ENCODE peak calls at places on chromosomes 13 and 19, in six cellular contexts. T, V, A, W, P and H are unnamed samples.

GRCh38 chr13:41018583-41018909 is 570 bp downstream of the ELF1 start:
- DNase-seq in T (no peak), V (no peak), A (no peak), W (no peak), P (no peak), H (no peak)

GRCh38 chr13:64446372-64446771 is 2783.8 kb downstream of the PCDH9 start:
- DNase-seq in T (no peak), V (no peak), A (no peak), W (no peak), P (no peak), H (no peak)

GRCh38 chr13:95153647-95154405 is 147.4 kb downstream of the ABCC4 start:
- DNase-seq in T (peak), V (no peak), A (no peak), W (peak), P (no peak), H (no peak)

GRCh38 chr19:48290923-48291700 is 21.2 kb downstream of the ZNF114 start:
- DNase-seq in T (peak), V (peak), A (peak), W (peak), P (peak), H (peak)

GRCh38 chr13:99953138-99953755 is 18.3 kb downstream of the ZIC5 start:
- DNase-seq in T (no peak), V (no peak), A (no peak), W (no peak), P (no peak), H (no peak)

GRCh38 chr19:6769006-6769637 is 1.9 kb upstream of the SH2D3A start:
- DNase-seq in T (peak), V (peak), A (no peak), W (peak), P (peak), H (peak)

GRCh38 chr13:61600360-61601033 is 184.8 kb upstream of the PCDH20 start:
- DNase-seq in T (no peak), V (no peak), A (no peak), W (no peak), P (no peak), H (no peak)

GRCh38 chr13:32903720-32904119 is 112.5 kb upstream of the KL start:
- DNase-seq in T (no peak), V (no peak), A (no peak), W (no peak), P (peak), H (no peak)

GRCh38 chr13:45200701-45201230 is at the start of gene KCTD4:
- DNase-seq in T (peak), V (no peak), A (no peak), W (peak), P (peak), H (no peak)

GRCh38 chr19:29843180-29844051 is 31.6 kb downstream of the CCNE1 start:
- DNase-seq in T (no peak), V (peak), A (peak), W (peak), P (peak), H (peak)

GRCh38 chr13:85995788-85996418 is 196.7 kb upstream of the SLITRK6 start:
- DNase-seq in T (no peak), V (no peak), A (no peak), W (no peak), P (no peak), H (no peak)

GRCh38 chr13:79470666-79471065 is 10.3 kb upstream of the NDFIP2 start:
- DNase-seq in T (no peak), V (no peak), A (no peak), W (no peak), P (no peak), H (no peak)

GRCh38 chr19:23992348-23992747 is 77.7 kb downstream of the ZNF726 start:
- DNase-seq in T (no peak), V (no peak), A (no peak), W (no peak), P (no peak), H (no peak)

GRCh38 chr19:40147693-40148347 is 43.4 kb upstream of the MAP3K10 start:
- DNase-seq in T (peak), V (no peak), A (no peak), W (peak), P (peak), H (no peak)

GRCh38 chr13:78826936-78827335 is 168.0 kb upstream of the OBI1 start:
- DNase-seq in T (no peak), V (no peak), A (no peak), W (no peak), P (no peak), H (no peak)

GRCh38 chr19:47711652-47712239 is 1.5 kb upstream of the EHD2 start:
- DNase-seq in T (no peak), V (no peak), A (no peak), W (no peak), P (no peak), H (no peak)

GRCh38 chr13:40534456-40534855 is 132.0 kb downstream of the FOXO1 start:
- DNase-seq in T (no peak), V (no peak), A (no peak), W (no peak), P (peak), H (no peak)

GRCh38 chr13:48600374-48601364 is 53.1 kb upstream of the CYSLTR2 start:
- DNase-seq in T (peak), V (no peak), A (no peak), W (peak), P (peak), H (no peak)

GRCh38 chr13:36907266-36907665 is 12.8 kb downstream of the SMAD9 start:
- DNase-seq in T (no peak), V (no peak), A (no peak), W (no peak), P (no peak), H (no peak)

GRCh38 chr13:98972627-98973026 is 5.2 kb downstream of the DOCK9 start:
- DNase-seq in T (peak), V (no peak), A (no peak), W (peak), P (peak), H (no peak)

GRCh38 chr13:70108276-70108845 is at the start of gene KLHL1:
- DNase-seq in T (no peak), V (no peak), A (no peak), W (no peak), P (no peak), H (no peak)

GRCh38 chr13:50375792-50376191 is 360.5 kb downstream of the KCNRG start:
- DNase-seq in T (peak), V (no peak), A (no peak), W (peak), P (no peak), H (no peak)

GRCh38 chr13:30504081-30504480 is 38.3 kb upstream of the HMGB1 start:
- DNase-seq in T (peak), V (no peak), A (no peak), W (no peak), P (peak), H (no peak)

GRCh38 chr19:7799640-7800355 is 30.2 kb upstream of the EVI5L start:
- DNase-seq in T (peak), V (peak), A (peak), W (peak), P (peak), H (peak)

GRCh38 chr13:22789027-22789593 is 391.7 kb upstream of the SGCG start:
- DNase-seq in T (no peak), V (no peak), A (no peak), W (no peak), P (no peak), H (no peak)

GRCh38 chr13:49836516-49836915 is 44.0 kb upstream of the KPNA3 start:
- DNase-seq in T (no peak), V (no peak), A (peak), W (no peak), P (no peak), H (peak)

GRCh38 chr13:105334211-105334610 is 1201.3 kb downstream of the EFNB2 start:
- DNase-seq in T (peak), V (no peak), A (no peak), W (peak), P (no peak), H (no peak)

GRCh38 chr13:50001287-50001686 is 4.4 kb downstream of the TRIM13 start:
- DNase-seq in T (no peak), V (no peak), A (no peak), W (no peak), P (no peak), H (no peak)

GRCh38 chr19:44776402-44777096 is 1.1 kb upstream of the CBLC start:
- DNase-seq in T (no peak), V (no peak), A (no peak), W (no peak), P (peak), H (peak)

GRCh38 chr19:44772969-44773368 is 4.7 kb upstream of the CBLC start:
- DNase-seq in T (peak), V (no peak), A (no peak), W (no peak), P (no peak), H (no peak)

GRCh38 chr19:44774614-44775013 is 3.1 kb upstream of the CBLC start:
- DNase-seq in T (no peak), V (no peak), A (no peak), W (no peak), P (no peak), H (no peak)

GRCh38 chr19:44777715-44778347 is at the start of gene CBLC:
- DNase-seq in T (no peak), V (peak), A (no peak), W (no peak), P (peak), H (peak)

DNA sequence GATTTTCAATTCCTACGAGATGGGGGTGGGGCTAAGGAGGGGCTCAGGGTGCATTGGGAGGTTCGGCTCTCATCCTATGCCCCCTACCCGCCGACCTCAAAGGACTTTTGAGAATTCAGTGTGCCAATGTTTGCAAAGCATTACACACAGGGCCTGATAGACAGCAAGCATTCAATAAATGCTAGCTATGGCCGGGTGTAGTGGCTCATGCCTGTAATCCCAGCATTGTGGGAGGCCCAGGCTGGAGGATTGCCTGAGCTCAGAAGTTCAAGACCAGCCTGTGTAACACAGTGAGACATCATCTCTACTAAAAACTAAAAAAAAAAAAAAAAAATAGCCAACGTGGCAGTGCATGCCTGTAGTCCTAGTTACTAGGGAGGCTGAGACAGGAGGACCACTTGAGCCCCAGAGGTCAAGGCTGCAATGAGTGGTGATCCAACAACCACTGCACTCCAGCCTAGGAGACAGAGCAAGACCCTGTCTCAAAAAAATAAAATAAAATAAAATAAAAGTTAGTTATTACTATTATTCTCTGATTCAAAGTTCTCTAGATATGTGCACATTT is 1.9 kb upstream of the CBLC start:
- DNase-seq in T (no peak), V (no peak), A (no peak), W (no peak), P (peak), H (no peak)
- H4K91ac ChIP-seq in T (peak), V (no peak), A (no peak), W (no peak), P (no peak), H (no peak)

GRCh38 chr19:13977803-13978202 is 25.5 kb downstream of the DCAF15 start:
- DNase-seq in T (no peak), V (no peak), A (no peak), W (no peak), P (no peak), H (no peak)
- H2AK5ac ChIP-seq in T (no peak), V (peak), A (peak), W (peak), P (peak), H (no peak)

GRCh38 chr13:25300861-25301346 is 521 bp upstream of the NUP58 start:
- DNase-seq in T (no peak), V (no peak), A (no peak), W (no peak), P (peak), H (peak)
- H4K91ac ChIP-seq in T (peak), V (peak), A (no peak), W (peak), P (peak), H (no peak)

DNA sequence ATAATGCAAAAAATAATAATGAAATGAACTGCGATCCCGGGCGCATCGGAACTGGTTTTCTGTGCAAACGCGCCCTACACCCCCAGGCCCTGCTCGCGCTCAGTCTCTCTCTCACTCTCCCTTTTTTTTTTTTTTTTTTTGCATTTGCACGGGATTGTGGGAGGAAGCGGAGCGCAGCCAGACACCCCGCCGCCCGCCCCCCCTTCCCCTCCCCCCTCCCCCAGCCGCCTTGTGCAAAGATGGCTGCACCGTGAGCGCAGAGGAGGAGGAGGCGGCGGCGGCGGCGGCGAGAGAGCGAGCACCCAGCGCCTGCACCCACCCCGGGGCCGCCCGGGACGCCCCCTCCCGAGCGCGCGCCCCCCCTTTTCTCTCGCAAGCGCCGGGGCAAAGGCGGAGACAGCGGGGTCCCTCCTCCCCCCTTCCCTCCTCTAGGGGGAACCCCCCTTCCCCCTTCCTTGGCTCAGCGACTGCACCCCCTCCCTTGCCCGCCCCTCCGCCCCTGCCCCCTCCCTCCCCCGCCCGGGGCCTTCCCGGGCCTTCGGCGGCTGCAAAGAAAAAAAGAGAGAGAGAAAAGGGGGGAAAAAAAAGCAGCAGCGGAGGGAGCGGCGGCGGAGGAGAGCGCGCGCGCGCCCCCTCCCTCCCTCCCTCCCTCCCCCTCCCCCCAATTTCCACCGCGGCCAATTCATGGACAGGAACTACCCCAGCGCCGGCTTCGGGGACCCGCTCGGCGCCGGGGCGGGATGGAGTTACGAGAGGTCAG is at the start of gene PRR12:
- DNase-seq in T (peak), V (peak), A (peak), W (peak), P (peak), H (peak)
- H2AK5ac ChIP-seq in T (peak), V (peak), A (peak), W (peak), P (peak), H (no peak)

GRCh38 chr19:55277494-55277893 is 2.4 kb downstream of the HSPBP1 start:
- DNase-seq in T (no peak), V (no peak), A (no peak), W (no peak), P (no peak), H (no peak)
- H4K91ac ChIP-seq in T (no peak), V (no peak), A (no peak), W (no peak), P (no peak), H (no peak)

GRCh38 chr19:16078759-16079707 is 2.7 kb downstream of the TPM4 start:
- DNase-seq in T (peak), V (no peak), A (no peak), W (peak), P (peak), H (no peak)
- H2AK5ac ChIP-seq in T (peak), V (peak), A (no peak), W (peak), P (no peak), H (no peak)

DNA sequence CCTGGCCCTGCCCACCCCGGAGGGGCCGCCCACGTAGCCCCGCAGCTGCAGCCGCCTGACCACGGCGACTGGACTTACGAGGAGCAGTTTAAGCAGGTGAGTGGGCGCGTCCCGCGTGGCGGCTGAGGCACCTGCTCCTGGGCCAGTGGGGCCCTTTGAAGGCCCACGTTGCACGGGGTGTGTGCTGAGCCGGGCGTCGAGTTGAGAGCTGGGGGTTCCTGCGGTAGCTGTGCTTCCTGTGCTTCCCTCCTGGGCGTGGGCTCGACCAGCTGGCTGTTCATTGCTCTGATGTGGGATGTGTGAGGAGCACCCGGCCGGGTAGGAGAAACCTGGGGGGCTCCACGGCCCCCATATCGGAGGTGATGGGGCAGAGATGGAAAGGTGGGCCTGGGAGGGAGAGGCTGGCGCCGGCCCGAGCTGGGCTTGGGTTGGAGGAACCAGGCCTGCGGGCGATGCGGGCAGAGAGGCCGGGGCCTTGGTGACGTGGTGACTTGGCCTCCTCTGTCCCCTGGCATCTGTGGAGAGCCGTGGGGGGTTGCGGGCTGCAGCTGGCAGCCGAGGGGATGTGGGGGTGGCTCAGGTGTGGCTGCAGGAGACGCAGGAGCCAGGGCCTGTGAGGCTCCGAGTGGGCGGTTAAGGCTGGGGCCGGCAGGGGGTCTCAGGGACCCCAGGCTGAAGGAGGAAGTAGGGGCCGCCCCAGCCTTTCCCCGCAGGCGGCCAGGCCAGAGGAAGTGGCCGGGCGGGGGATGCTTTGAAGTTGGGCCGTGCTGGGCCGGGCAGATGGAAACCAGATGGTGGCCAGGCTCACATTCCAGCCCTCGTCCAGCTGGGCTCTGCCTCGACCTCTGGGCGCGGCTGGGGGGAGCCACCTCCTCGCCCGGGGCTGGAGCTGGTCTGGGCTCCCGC is 7.1 kb downstream of the ARID3A start:
- DNase-seq in T (peak), V (peak), A (no peak), W (peak), P (peak), H (peak)
- H4K91ac ChIP-seq in T (peak), V (peak), A (no peak), W (peak), P (peak), H (no peak)

DNA sequence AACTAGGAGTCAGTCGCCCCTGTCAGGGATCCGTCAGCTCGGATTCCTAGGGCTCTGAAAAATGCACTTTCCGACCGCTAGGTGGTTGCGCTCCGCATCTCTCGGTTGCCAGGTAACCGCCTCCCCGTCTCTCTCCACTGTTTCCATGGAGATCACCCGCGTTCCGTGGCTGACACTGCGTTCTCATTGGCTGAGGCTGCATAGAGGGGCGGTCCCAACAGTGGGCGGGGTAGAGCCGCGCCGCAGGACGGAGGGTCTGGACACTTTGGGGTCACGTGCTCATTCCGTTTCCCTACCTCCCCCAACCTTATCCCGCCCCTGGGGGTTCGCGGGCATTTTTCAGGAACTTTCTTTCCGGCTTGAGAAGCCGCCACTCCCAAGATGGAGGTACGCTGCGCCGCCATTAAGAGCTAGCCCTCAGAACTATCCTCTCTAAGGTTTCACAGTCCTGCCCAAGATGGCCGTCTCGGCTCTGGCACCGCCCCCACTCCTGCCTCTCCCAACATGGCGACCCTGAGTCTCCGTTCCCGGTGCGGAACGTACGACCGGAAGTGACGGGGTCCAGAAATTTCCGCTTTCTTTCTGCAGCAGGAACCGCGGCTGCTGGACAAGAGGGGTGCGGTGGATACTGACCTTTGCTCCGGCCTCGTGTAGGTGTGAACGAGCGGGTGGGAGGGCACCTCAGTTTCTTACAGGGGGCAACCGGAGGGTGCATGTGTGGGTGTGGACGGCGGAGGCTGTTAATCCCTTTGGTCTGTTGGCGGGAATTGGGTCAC is at the start of the genes ODAD3 and PRKCSH:
- DNase-seq in T (peak), V (peak), A (peak), W (peak), P (peak), H (peak)
- H2AK5ac ChIP-seq in T (peak), V (peak), A (peak), W (no peak), P (peak), H (no peak)